ENCODE peak calls at places on chromosomes 2 and 18, in four cellular contexts. X is keratinocyte, T is astrocyte, Z is mesenchymal stem cell. B is an unnamed sample. For H3K4me1, the result is how much of the 10 kb centered on the place peaks cover.

GRCh38 chr2:133365117-133365516 is 203.1 kb downstream of the NCKAP5 start:
- DNase-seq in X (no peak), T (peak), Z (no peak), B (no peak)

GRCh38 chr2:78992807-78993517 is 32.5 kb upstream of the REG3G start:
- DNase-seq in Z (no peak), T (no peak), X (no peak), B (peak)

GRCh38 chr2:182426082-182426914 is 538 bp downstream of the PDE1A start:
- DNase-seq in T (no peak), X (no peak), Z (peak), B (peak)

GRCh38 chr2:216911886-216912285 is 52.0 kb upstream of the TNP1 start:
- DNase-seq in Z (peak), X (no peak), T (peak), B (peak)

GRCh38 chr2:73175663-73176204 is 26.6 kb upstream of the NOTO start:
- DNase-seq in T (peak), X (no peak), Z (peak), B (peak)

GRCh38 chr2:50480507-50480906 is 551.4 kb downstream of the NRXN1 start:
- DNase-seq in Z (no peak), T (no peak), X (no peak), B (no peak)

GRCh38 chr2:240624950-240625621 is at the start of gene GPR35:
- DNase-seq in T (peak), X (no peak), Z (peak), B (peak)

GRCh38 chr2:134372611-134373131 is 118.8 kb downstream of the MGAT5 start:
- DNase-seq in X (no peak), Z (peak), T (peak), B (no peak)

GRCh38 chr2:193538061-193538460 is 1343.3 kb upstream of the TMEFF2 start:
- DNase-seq in X (no peak), Z (no peak), T (no peak), B (no peak)

GRCh38 chr2:36568533-36569246 is 29.3 kb downstream of the FEZ2 start:
- DNase-seq in Z (peak), T (peak), X (no peak), B (no peak)

GRCh38 chr2:73700661-73701447 is 36.3 kb downstream of the TPRKB start:
- DNase-seq in T (no peak), X (no peak), Z (no peak), B (no peak)

DNA sequence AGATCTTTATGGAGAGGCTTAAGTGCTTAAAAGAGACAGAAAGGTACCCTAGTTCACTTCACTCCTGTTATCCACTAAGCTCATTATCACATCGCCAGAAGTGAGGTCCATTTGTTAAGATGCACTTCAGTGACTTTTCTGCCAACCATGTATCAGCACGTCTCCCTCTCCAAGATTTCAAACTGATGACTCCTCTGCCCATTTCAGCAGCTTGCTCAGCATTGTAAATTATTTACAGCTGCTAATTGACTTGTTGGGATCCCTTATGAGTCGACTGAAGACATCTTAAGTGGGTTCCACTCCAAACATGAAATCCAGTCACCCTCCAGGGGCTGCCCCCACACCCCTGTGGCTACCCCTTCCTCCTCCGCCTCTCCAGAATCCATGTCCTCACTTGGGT is 37.3 kb downstream of the DIPK1C start:
- DNase-seq in Z (no peak), X (no peak), T (no peak), B (no peak)
- H3K4me1 ChIP-seq in Z (under half), X (under half), T (under half), B (under half)

DNA sequence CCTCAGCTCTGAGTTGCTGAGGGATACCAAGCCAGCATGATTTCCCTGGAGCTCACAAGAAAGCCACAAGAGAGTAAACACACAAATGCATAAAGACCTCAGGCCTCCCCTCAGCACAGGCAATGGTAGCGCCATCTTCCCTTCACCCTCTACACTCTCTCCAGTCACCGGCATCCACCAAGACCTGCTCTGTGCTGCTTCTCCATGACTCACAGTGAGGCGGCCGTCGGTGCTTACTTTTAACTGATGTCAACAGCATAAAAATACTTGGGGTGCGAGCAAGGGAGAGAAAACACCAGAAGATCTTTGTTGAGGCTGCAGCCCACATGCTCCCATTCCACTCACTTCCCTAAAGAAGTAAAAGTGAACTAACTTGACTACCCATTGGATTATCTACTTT is 46.7 kb downstream of the L3MBTL4 start:
- DNase-seq in Z (no peak), T (no peak), X (no peak), B (no peak)
- H3K9ac ChIP-seq in Z (no peak), T (no peak), X (no peak), B (no peak)

GRCh38 chr2:176638167-176639015 is 369.1 kb downstream of the MTX2 start:
- DNase-seq in X (no peak), Z (peak), T (peak), B (peak)
- H3K27ac ChIP-seq in X (no peak), Z (no peak), T (peak), B (no peak)

DNA sequence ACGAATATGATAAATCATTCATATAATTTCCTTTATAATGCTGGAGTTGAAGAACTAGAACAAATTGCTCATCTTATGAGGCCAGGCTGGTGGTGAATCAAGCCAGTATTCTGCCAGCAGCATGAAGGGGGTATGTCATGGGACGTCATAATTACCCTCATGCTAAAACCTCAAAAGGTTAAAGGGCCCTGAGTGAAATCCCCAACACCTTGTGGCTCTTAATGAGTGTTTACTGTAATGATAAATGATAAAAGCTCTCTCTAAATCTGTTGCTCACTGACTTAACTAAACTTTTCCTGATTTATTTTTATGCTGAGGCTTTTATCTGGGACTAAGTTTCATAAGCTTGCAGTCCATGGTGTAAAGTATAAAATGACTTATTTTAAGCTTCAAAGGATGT is 18.3 kb upstream of the NEDD4L start:
- DNase-seq in Z (peak), T (peak), X (no peak), B (no peak)
- H3K4me1 ChIP-seq in Z (under half), T (under half), X (under half), B (under half)

GRCh38 chr18:8799593-8799992 is 94.2 kb downstream of the MTCL1 start:
- DNase-seq in T (no peak), Z (no peak), X (no peak), B (no peak)

GRCh38 chr18:8800445-8800844 is 95.1 kb downstream of the MTCL1 start:
- DNase-seq in X (peak), Z (peak), T (peak), B (peak)

GRCh38 chr18:8800876-8801262 is 95.5 kb downstream of the MTCL1 start:
- DNase-seq in Z (no peak), X (no peak), T (no peak), B (peak)

GRCh38 chr18:8798996-8799395 is 93.6 kb downstream of the MTCL1 start:
- DNase-seq in Z (peak), T (no peak), X (no peak), B (no peak)

DNA sequence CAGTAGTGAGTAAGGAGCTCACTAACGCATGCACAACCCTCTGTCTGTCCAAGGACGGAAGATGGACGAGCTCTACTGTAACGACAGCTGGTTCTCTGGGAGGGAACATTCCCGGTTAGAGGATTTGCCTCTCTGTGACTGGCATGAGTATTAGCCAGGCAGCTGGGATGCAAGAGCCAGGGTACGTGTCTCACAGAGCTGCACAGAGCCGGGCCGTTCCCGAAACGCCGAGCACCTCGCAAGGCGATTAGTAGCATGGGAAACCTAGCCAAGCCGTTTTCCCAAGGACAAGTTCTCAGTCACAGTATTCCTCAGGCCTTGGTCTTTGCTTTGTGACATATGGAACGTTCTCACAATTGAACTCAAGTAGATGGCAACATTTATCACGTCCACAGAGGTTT is 94.7 kb downstream of the MTCL1 start:
- DNase-seq in X (no peak), T (peak), Z (no peak), B (peak)
- H3K9ac ChIP-seq in X (peak), T (peak), Z (peak), B (no peak)

GRCh38 chr2:128062571-128062970 is 28.4 kb upstream of the UGGT1 start:
- DNase-seq in T (no peak), Z (no peak), X (no peak), B (no peak)
- H3K27ac ChIP-seq in T (no peak), Z (no peak), X (no peak), B (no peak)

GRCh38 chr2:72146357-72147302 is 1.0 kb downstream of the CYP26B1 start:
- DNase-seq in Z (no peak), X (no peak), T (no peak), B (peak)

GRCh38 chr2:72147303-72147970 is at the start of gene CYP26B1:
- DNase-seq in Z (no peak), T (no peak), X (no peak), B (peak)

GRCh38 chr2:72148391-72148974 is 821 bp upstream of the CYP26B1 start:
- DNase-seq in X (no peak), T (no peak), Z (no peak), B (peak)

GRCh38 chr2:72148975-72149555 is 1.4 kb upstream of the CYP26B1 start:
- DNase-seq in Z (peak), X (no peak), T (no peak), B (peak)

GRCh38 chr2:72147971-72148369 is 308 bp upstream of the CYP26B1 start:
- DNase-seq in X (no peak), T (no peak), Z (no peak), B (no peak)
- H3K4me1 ChIP-seq in X (under half), T (under half), Z (half or more), B (under half)